ENCODE peak calls at places on chromosomes 6 and 20, in five cellular contexts. One of them, this sample, is unnamed.
A peak's percentile ranks its signal among the peaks of the same experiment; 100 is the strongest.

GRCh38 chr20:37256286-37256685 is 5.3 kb downstream of the GHRH start:
- DNase-seq in GM12878: no peak
- DNase-seq in NT2/D1: no peak
- DNase-seq in HepG2: no peak
- DNase-seq in H1: no peak
- DNase-seq in this sample: no peak

GRCh38 chr6:4369616-4370015 is 234.2 kb upstream of the ECI2 start:
- DNase-seq in GM12878: no peak
- DNase-seq in HepG2: no peak
- DNase-seq in NT2/D1: no peak
- DNase-seq in H1: no peak
- DNase-seq in this sample: no peak

GRCh38 chr6:145323652-145324051 is 411.7 kb downstream of the EPM2A start:
- DNase-seq in H1: no peak
- DNase-seq in GM12878: no peak
- DNase-seq in HepG2: no peak
- DNase-seq in NT2/D1: no peak
- DNase-seq in this sample: no peak

GRCh38 chr6:11460837-11461661 is 76.5 kb upstream of the TMEM170B start:
- DNase-seq in HepG2: no peak
- DNase-seq in H1: no peak
- DNase-seq in GM12878: peak; percentile 84
- DNase-seq in NT2/D1: no peak
- DNase-seq in this sample: no peak

GRCh38 chr20:51350941-51351631 is 191.4 kb downstream of the NFATC2 start:
- DNase-seq in H1: no peak
- DNase-seq in HepG2: no peak
- DNase-seq in NT2/D1: no peak
- DNase-seq in GM12878: no peak
- DNase-seq in this sample: no peak

GRCh38 chr6:35294308-35294945 is 3.2 kb upstream of the DEF6 start:
- DNase-seq in NT2/D1: peak; percentile 42
- DNase-seq in H1: no peak
- DNase-seq in GM12878: no peak
- DNase-seq in HepG2: peak; percentile 62
- DNase-seq in this sample: peak; percentile 70

GRCh38 chr20:25574411-25574810 is 10.9 kb downstream of the NINL start:
- DNase-seq in H1: no peak
- DNase-seq in GM12878: no peak
- DNase-seq in NT2/D1: no peak
- DNase-seq in HepG2: peak; percentile 63
- DNase-seq in this sample: peak; percentile 34

GRCh38 chr6:158040804-158041347 is 59.2 kb downstream of the SYNJ2 start:
- DNase-seq in NT2/D1: no peak
- DNase-seq in H1: no peak
- DNase-seq in HepG2: no peak
- DNase-seq in GM12878: no peak
- DNase-seq in this sample: no peak

GRCh38 chr6:45722876-45723275 is 292.8 kb downstream of the CLIC5 start:
- DNase-seq in HepG2: no peak
- DNase-seq in GM12878: no peak
- DNase-seq in NT2/D1: no peak
- DNase-seq in H1: no peak
- DNase-seq in this sample: no peak

GRCh38 chr6:22647671-22648070 is 78.3 kb downstream of the HDGFL1 start:
- DNase-seq in NT2/D1: no peak
- DNase-seq in H1: no peak
- DNase-seq in GM12878: no peak
- DNase-seq in HepG2: no peak
- DNase-seq in this sample: no peak

GRCh38 chr6:121925024-121925423 is 474.4 kb upstream of the HSF2 start:
- DNase-seq in NT2/D1: no peak
- DNase-seq in HepG2: no peak
- DNase-seq in GM12878: no peak
- DNase-seq in H1: no peak
- DNase-seq in this sample: no peak

GRCh38 chr20:59829415-59830106 is 103.9 kb downstream of the SYCP2 start:
- DNase-seq in GM12878: no peak
- DNase-seq in H1: no peak
- DNase-seq in NT2/D1: no peak
- DNase-seq in HepG2: no peak
- DNase-seq in this sample: no peak

GRCh38 chr6:90068264-90068663 is 174.0 kb downstream of the GJA10 start:
- DNase-seq in GM12878: no peak
- DNase-seq in NT2/D1: peak; percentile 25
- DNase-seq in HepG2: no peak
- DNase-seq in H1: no peak
- DNase-seq in this sample: peak; percentile 34

GRCh38 chr6:53426544-53427270 is 78.0 kb upstream of the ELOVL5 start:
- DNase-seq in NT2/D1: no peak
- DNase-seq in GM12878: peak; percentile 74
- DNase-seq in H1: no peak
- DNase-seq in HepG2: no peak
- DNase-seq in this sample: no peak

GRCh38 chr6:53426117-53426516 is 77.4 kb upstream of the ELOVL5 start:
- DNase-seq in NT2/D1: no peak
- DNase-seq in HepG2: no peak
- DNase-seq in H1: no peak
- DNase-seq in GM12878: no peak
- DNase-seq in this sample: no peak

GRCh38 chr6:53429401-53429800 is 80.7 kb upstream of the ELOVL5 start:
- DNase-seq in NT2/D1: no peak
- DNase-seq in GM12878: no peak
- DNase-seq in H1: no peak
- DNase-seq in HepG2: no peak
- DNase-seq in this sample: no peak

GRCh38 chr6:53431704-53432103 is 83.0 kb upstream of the ELOVL5 start:
- DNase-seq in H1: no peak
- DNase-seq in GM12878: no peak
- DNase-seq in HepG2: no peak
- DNase-seq in NT2/D1: no peak
- DNase-seq in this sample: no peak

DNA sequence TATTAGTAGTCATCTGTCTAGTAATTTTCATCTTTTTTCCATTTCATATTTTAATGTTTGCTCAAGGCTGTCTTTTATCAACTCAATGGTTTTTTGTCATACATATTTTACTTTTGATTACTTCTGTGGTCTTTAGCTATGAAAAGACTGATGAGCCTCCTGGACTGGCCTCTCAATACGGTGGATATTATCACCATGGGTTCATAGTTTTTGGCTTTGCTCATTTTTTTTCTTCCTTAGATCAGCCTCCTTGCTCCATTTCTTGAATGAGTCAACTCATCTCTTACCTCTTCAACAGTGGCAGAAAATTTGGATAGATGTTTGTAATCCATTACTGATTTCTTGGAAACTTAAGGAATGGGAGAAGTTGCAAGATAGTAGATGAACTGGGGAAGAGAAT is 80.1 kb upstream of the ELOVL5 start:
- DNase-seq in H1: no peak
- DNase-seq in NT2/D1: no peak
- DNase-seq in HepG2: no peak
- DNase-seq in GM12878: no peak
- DNase-seq in this sample: no peak
- TF ChIP-seq SUZ12 in H1: no peak
- TF ChIP-seq SUZ12 in NT2/D1: no peak
- TF ChIP-seq SUZ12 in HepG2: no peak
- TF ChIP-seq SUZ12 in GM12878: no peak
- TF ChIP-seq SUZ12 in this sample: no peak

GRCh38 chr6:36777806-36778205 is 61.4 kb downstream of the CPNE5 start:
- DNase-seq in NT2/D1: no peak
- DNase-seq in H1: no peak
- DNase-seq in HepG2: no peak
- DNase-seq in GM12878: no peak
- DNase-seq in this sample: no peak
- TF ChIP-seq SUZ12 in NT2/D1: no peak
- TF ChIP-seq SUZ12 in H1: no peak
- TF ChIP-seq SUZ12 in HepG2: no peak
- TF ChIP-seq SUZ12 in GM12878: no peak
- TF ChIP-seq SUZ12 in this sample: no peak

DNA sequence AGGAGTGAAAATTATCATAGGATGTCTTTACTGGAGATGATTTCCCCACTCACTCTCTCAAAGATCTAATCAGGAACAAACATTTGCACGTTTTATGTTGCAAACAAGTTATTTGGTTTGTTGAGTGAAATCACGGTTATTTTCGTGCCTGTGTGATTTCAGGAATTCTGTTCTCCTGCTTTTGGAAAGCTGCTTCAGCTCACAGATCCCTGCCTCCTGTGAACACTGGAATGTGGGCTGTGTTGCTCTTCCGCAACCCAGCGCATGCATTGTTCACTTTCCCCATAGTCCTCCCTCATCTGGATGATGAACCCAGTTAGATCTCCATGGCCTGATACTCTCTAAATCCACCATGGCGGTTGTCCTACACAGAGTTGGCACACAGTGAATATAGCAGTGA is 91.0 kb downstream of the PLEKHG1 start:
- DNase-seq in GM12878: no peak
- DNase-seq in H1: no peak
- DNase-seq in NT2/D1: no peak
- DNase-seq in HepG2: no peak
- DNase-seq in this sample: no peak
- TF ChIP-seq SUZ12 in GM12878: no peak
- TF ChIP-seq SUZ12 in H1: no peak
- TF ChIP-seq SUZ12 in NT2/D1: no peak
- TF ChIP-seq SUZ12 in HepG2: no peak
- TF ChIP-seq SUZ12 in this sample: no peak

GRCh38 chr6:134357110-134357509 is 39.2 kb upstream of the SGK1 start:
- DNase-seq in H1: no peak
- DNase-seq in NT2/D1: no peak
- DNase-seq in GM12878: no peak
- DNase-seq in HepG2: no peak
- DNase-seq in this sample: no peak

GRCh38 chr6:134363323-134364039 is 45.6 kb upstream of the SGK1 start:
- DNase-seq in H1: no peak
- DNase-seq in NT2/D1: no peak
- DNase-seq in HepG2: no peak
- DNase-seq in GM12878: no peak
- DNase-seq in this sample: no peak

GRCh38 chr6:134352786-134353480 is 35.0 kb upstream of the SGK1 start:
- DNase-seq in HepG2: no peak
- DNase-seq in H1: no peak
- DNase-seq in NT2/D1: no peak
- DNase-seq in GM12878: no peak
- DNase-seq in this sample: no peak

GRCh38 chr6:134361011-134361410 is 43.1 kb upstream of the SGK1 start:
- DNase-seq in NT2/D1: no peak
- DNase-seq in GM12878: no peak
- DNase-seq in H1: no peak
- DNase-seq in HepG2: no peak
- DNase-seq in this sample: no peak

DNA sequence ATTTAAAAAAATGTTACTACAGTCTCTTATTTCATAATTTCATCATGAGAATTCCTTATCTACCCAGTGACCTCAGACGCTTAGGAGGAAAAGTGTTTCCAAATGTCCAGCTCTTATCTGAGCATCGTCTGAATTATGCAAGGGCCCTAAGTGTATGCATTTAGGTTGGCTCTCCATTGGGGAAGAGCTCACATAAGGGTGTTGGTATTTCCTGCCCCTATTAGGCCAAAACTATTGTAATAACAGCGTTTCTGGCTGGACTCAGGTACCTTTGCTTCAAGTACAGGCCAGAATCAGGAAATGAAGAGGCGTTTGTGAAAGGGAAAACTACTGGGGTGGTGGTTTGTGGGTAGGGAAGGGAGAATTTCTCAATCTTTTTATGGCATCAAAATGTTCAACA is 40.4 kb upstream of the SGK1 start:
- DNase-seq in HepG2: no peak
- DNase-seq in GM12878: no peak
- DNase-seq in NT2/D1: no peak
- DNase-seq in H1: no peak
- DNase-seq in this sample: no peak
- TF ChIP-seq SUZ12 in HepG2: no peak
- TF ChIP-seq SUZ12 in GM12878: no peak
- TF ChIP-seq SUZ12 in NT2/D1: no peak
- TF ChIP-seq SUZ12 in H1: no peak
- TF ChIP-seq SUZ12 in this sample: no peak

This sample was measured in HEK293T.